ENCODE peak calls at places on chromosomes 7 and 10, in seven cellular contexts. S is cardiac muscle cell, D is mesendoderm, V is PC-9, E is fibroblast of lung, F is left ventricle myocardium inferior, J is esophagus squamous epithelium. U is an unnamed sample.

GRCh38 chr7:128874140-128875031 is 11.7 kb downstream of the ATP6V1F start:
- DNase-seq in S (no peak), D (no peak), V (peak; percentile 75), E (no peak), F (peak; percentile 13), J (no peak), U (peak; percentile 80)

GRCh38 chr7:50805425-50806130 is 22.9 kb upstream of the GRB10 start:
- DNase-seq in S (no peak), D (no peak), V (peak; percentile 34), E (no peak), F (no peak), J (no peak), U (no peak)

GRCh38 chr10:95445223-95445836 is 115.8 kb downstream of the SORBS1 start:
- DNase-seq in S (peak; percentile 85), D (no peak), V (no peak), E (peak; percentile 72), F (peak; percentile 81), J (no peak), U (peak; percentile 89)

GRCh38 chr7:139041378-139042053 is 5.7 kb upstream of the ZC3HAV1L start:
- DNase-seq in S (no peak), D (no peak), V (no peak), E (no peak), F (no peak), J (no peak), U (no peak)

GRCh38 chr7:87628780-87629569 is 777 bp downstream of the RUNDC3B start:
- DNase-seq in S (peak; percentile 9), D (peak; percentile 28), V (peak; percentile 41), E (no peak), F (no peak), J (no peak), U (peak; percentile 57)

GRCh38 chr10:16393271-16393858 is 43.4 kb upstream of the PTER start:
- DNase-seq in S (no peak), D (no peak), V (no peak), E (no peak), F (no peak), J (no peak), U (no peak)

GRCh38 chr7:37208528-37208927 is 240.1 kb downstream of the ELMO1 start:
- DNase-seq in S (peak; percentile 96), D (peak; percentile 62), V (peak; percentile 14), E (peak; percentile 99), F (peak; percentile 44), J (peak; percentile 5), U (peak; percentile 60)

GRCh38 chr7:131072505-131073091 is 255.1 kb upstream of the MKLN1 start:
- DNase-seq in S (peak; percentile 60), D (peak; percentile 97), V (no peak), E (peak; percentile 40), F (no peak), J (no peak), U (no peak)

GRCh38 chr10:47458466-47459154 is 25.3 kb downstream of the ANXA8 start:
- DNase-seq in S (peak; percentile 78), D (peak; percentile 60), V (peak; percentile 39), E (peak; percentile 75), F (no peak), J (no peak), U (no peak)

GRCh38 chr7:1287629-1288225 is 55.1 kb downstream of the UNCX start:
- DNase-seq in S (no peak), D (no peak), V (no peak), E (no peak), F (no peak), J (no peak), U (peak; percentile 45)

GRCh38 chr7:45479781-45480180 is 94.4 kb upstream of the ADCY1 start:
- DNase-seq in S (no peak), D (no peak), V (no peak), E (no peak), F (no peak), J (no peak), U (no peak)

GRCh38 chr10:95445837-95446347 is 115.3 kb downstream of the SORBS1 start:
- DNase-seq in S (peak; percentile 80), D (peak; percentile 94), V (peak; percentile 38), E (peak; percentile 82), F (peak; percentile 24), J (no peak), U (peak; percentile 71)

GRCh38 chr10:78442836-78443550 is 409.3 kb downstream of the RPS24 start:
- DNase-seq in S (no peak), D (no peak), V (no peak), E (no peak), F (no peak), J (no peak), U (no peak)

GRCh38 chr10:133400624-133401424 is 6.9 kb downstream of the MTG1 start:
- DNase-seq in S (no peak), D (no peak), V (no peak), E (no peak), F (no peak), J (no peak), U (no peak)

GRCh38 chr10:63240807-63241206 is 107.7 kb downstream of the NRBF2 start:
- DNase-seq in S (peak; percentile 38), D (no peak), V (no peak), E (no peak), F (no peak), J (no peak), U (no peak)
- H3K27ac ChIP-seq in S (no peak overlapping the region), D (no peak overlapping the region), V (no peak overlapping the region), E (no peak overlapping the region), F (peak overlapping the region; percentile 45), J (no peak overlapping the region), U (no peak overlapping the region)

GRCh38 chr7:124033093-124033806 is 383 bp upstream of the TMEM229A start:
- DNase-seq in S (peak; percentile 42), D (peak; percentile 68), V (no peak), E (peak; percentile 40), F (peak; percentile 22), J (no peak), U (peak; percentile 58)

GRCh38 chr7:124034754-124035100 is 1.9 kb upstream of the TMEM229A start:
- DNase-seq in S (no peak), D (no peak), V (no peak), E (no peak), F (no peak), J (no peak), U (no peak)

GRCh38 chr7:124032369-124033092 is at the start of gene TMEM229A:
- DNase-seq in S (peak; percentile 63), D (peak; percentile 86), V (no peak), E (peak; percentile 43), F (peak; percentile 15), J (no peak), U (peak; percentile 23)

GRCh38 chr7:124035706-124036105 is 2.8 kb upstream of the TMEM229A start:
- DNase-seq in S (no peak), D (no peak), V (no peak), E (no peak), F (no peak), J (no peak), U (no peak)

GRCh38 chr7:124033807-124034753 is 1.2 kb upstream of the TMEM229A start:
- DNase-seq in S (no peak), D (no peak), V (no peak), E (no peak), F (no peak), J (no peak), U (no peak)
- H3K27ac ChIP-seq in S (no peak overlapping the region), D (no peak overlapping the region), V (no peak overlapping the region), E (no peak overlapping the region), F (no peak overlapping the region), J (no peak overlapping the region), U (no peak overlapping the region)

DNA sequence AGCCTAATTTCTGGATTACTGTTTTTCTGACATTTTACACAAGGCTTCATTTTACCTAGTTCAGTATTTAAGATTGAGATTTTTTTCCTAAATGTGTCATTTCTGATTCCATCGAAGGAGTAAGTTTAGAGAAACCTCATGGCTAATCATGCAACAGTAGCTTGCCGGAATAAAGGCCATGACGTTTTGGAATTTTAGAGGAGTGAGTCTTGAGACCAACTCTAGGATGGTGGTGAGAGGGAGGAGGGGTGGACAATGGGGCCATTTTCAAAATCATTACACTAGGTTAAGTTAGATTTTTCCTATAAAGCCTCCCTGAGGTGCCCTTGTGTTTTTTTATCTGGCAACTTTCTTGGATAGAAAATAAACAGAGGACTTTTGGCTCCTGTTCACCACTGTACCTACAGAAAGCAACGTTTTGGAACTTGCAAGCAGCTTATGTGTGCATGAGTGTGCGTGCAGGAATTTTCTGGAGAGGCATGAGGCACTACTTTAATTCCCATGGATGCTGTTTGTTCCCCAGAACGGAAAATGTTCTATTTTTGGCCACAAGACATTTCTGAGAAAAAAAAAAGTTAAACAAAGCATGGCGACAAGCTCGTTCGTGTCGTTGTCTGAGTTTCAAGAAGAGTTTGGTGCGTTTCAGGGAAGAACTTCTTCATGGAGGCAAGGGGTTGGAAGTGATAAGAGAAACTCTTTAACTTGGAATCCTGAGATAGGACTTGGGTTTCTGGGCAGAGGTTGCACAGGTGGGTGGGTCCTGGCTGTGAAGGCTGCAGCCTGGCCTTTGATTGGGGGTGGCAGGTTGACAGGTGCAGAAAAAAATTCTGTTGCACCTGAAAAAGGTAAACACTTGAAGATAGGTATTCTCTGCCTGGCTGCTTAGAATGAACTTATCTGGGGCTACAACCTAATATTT is 178.1 kb downstream of the PTEN start:
- DNase-seq in S (peak; percentile 42), D (no peak), V (no peak), E (no peak), F (no peak), J (no peak), U (no peak)
- H3K27ac ChIP-seq in S (no peak overlapping the region), D (no peak overlapping the region), V (no peak overlapping the region), E (peak overlapping the region; percentile 56), F (peak overlapping the region; percentile 64), J (peak overlapping the region; percentile 80), U (peak overlapping the region; percentile 78)

GRCh38 chr10:44628921-44629320 is 244.0 kb upstream of the CXCL12 start:
- DNase-seq in S (peak; percentile 94), D (peak; percentile 49), V (no peak), E (peak; percentile 89), F (no peak), J (no peak), U (no peak)
- H3K27ac ChIP-seq in S (no peak overlapping the region), D (no peak overlapping the region), V (no peak overlapping the region), E (peak overlapping the region; percentile 64), F (no peak overlapping the region), J (no peak overlapping the region), U (no peak overlapping the region)